ENCODE peak calls at places on chromosomes 13 and 19, in five cellular contexts. C is mammary epithelial cell; A is lower lobe of right lung; F is CD8-positive, alpha-beta memory T cell; Q is IMR-90. T is an unnamed sample.

GRCh38 chr19:54473071-54473941 is at the start of gene CDC42EP5:
- DNase-seq in C (peak; percentile 65), F (no peak), A (peak; percentile 59), Q (peak; percentile 85), T (peak; percentile 88)

GRCh38 chr13:20405691-20406090 is 120.0 kb downstream of the CRYL1 start:
- DNase-seq in A (no peak), C (no peak), F (no peak), Q (no peak), T (no peak)

GRCh38 chr13:105220886-105221285 is 1314.6 kb downstream of the EFNB2 start:
- DNase-seq in F (no peak), A (no peak), Q (peak; percentile 52), C (no peak), T (no peak)

GRCh38 chr13:97914537-97914936 is 38.9 kb upstream of the IPO5 start:
- DNase-seq in F (no peak), Q (peak; percentile 70), A (no peak), C (no peak), T (no peak)

GRCh38 chr13:60112771-60113170 is 51.0 kb downstream of the DIAPH3 start:
- DNase-seq in F (no peak), C (peak; percentile 34), A (no peak), Q (peak; percentile 69), T (no peak)

GRCh38 chr13:80473695-80474094 is 132.8 kb upstream of the SPRY2 start:
- DNase-seq in F (no peak), Q (peak; percentile 18), A (no peak), C (peak; percentile 69), T (no peak)

GRCh38 chr13:99978781-99979452 is 2.7 kb upstream of the ZIC2 start:
- DNase-seq in F (no peak), C (no peak), A (no peak), Q (no peak), T (no peak)

GRCh38 chr13:110893571-110893970 is 21.3 kb downstream of the ANKRD10 start:
- DNase-seq in A (no peak), F (no peak), C (no peak), Q (no peak), T (no peak)

GRCh38 chr19:16627194-16627927 is 643 bp downstream of the MED26 start:
- DNase-seq in F (no peak), A (peak; percentile 62), C (no peak), Q (no peak), T (no peak)

GRCh38 chr19:36652958-36653357 is 13.7 kb downstream of the ZNF461 start:
- DNase-seq in A (no peak), C (no peak), F (no peak), Q (no peak), T (no peak)

GRCh38 chr19:5406816-5407215 is 48.4 kb upstream of the ZNRF4 start:
- DNase-seq in F (no peak), C (no peak), Q (no peak), A (no peak), T (no peak)
- H3K4me1 ChIP-seq in F (no peaks in the 10 kb centered on the region), C (no peaks in the 10 kb centered on the region), Q (no peaks in the 10 kb centered on the region), A (no peaks in the 10 kb centered on the region), T (no peaks in the 10 kb centered on the region)

GRCh38 chr13:94233401-94233800 is 246.1 kb downstream of the DCT start:
- DNase-seq in Q (peak; percentile 96), A (no peak), F (no peak), C (peak; percentile 91), T (no peak)

GRCh38 chr13:94233831-94234230 is 245.7 kb downstream of the DCT start:
- DNase-seq in A (no peak), F (no peak), C (no peak), Q (no peak), T (no peak)

GRCh38 chr13:94234766-94235165 is 244.7 kb downstream of the DCT start:
- DNase-seq in F (no peak), A (no peak), C (no peak), Q (no peak), T (no peak)

GRCh38 chr13:94236876-94237275 is 242.6 kb downstream of the DCT start:
- DNase-seq in C (no peak), F (no peak), Q (no peak), A (no peak), T (no peak)

GRCh38 chr13:94236132-94236531 is 243.3 kb downstream of the DCT start:
- DNase-seq in Q (no peak), A (no peak), C (no peak), F (no peak), T (no peak)
- H3K4me1 ChIP-seq in Q (peaks cover 2% of the 10 kb centered on the region), A (peaks cover 3% of the 10 kb centered on the region), C (peaks cover 20% of the 10 kb centered on the region), F (peaks cover 24% of the 10 kb centered on the region), T (no peaks in the 10 kb centered on the region)

GRCh38 chr13:94557836-94558235 is 38.1 kb downstream of the TGDS start:
- DNase-seq in A (no peak), C (no peak), Q (no peak), F (no peak), T (no peak)

GRCh38 chr13:94556646-94557045 is 39.3 kb downstream of the TGDS start:
- DNase-seq in A (no peak), Q (no peak), F (no peak), C (no peak), T (no peak)

GRCh38 chr13:94559201-94559795 is 36.7 kb downstream of the TGDS start:
- DNase-seq in C (no peak), A (no peak), F (no peak), Q (no peak), T (no peak)

GRCh38 chr13:94556016-94556415 is 39.9 kb downstream of the TGDS start:
- DNase-seq in C (no peak), F (no peak), Q (no peak), A (no peak), T (no peak)

DNA sequence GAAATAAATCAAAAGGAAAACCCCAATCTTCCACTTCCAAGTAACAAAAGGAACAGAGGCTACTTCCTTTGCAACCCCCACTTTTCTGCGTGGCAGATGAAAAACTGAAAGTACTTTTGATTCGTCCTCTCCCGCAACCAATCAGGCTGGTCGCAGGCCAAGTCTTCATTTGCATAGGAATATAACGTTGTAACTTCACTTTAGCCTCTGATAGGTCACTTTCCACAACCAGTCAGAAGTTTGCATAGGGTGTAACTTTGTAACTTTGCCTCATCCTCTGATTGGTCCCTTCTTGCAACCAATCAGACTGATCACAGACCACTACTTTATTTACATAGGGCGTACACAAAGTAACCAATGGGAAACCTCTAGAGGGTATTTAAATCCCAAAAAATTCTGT is 37.2 kb downstream of the TGDS start:
- DNase-seq in A (no peak), C (no peak), F (no peak), Q (no peak), T (no peak)
- H3K4me1 ChIP-seq in A (no peaks in the 10 kb centered on the region), C (no peaks in the 10 kb centered on the region), F (peaks cover 23% of the 10 kb centered on the region), Q (no peaks in the 10 kb centered on the region), T (no peaks in the 10 kb centered on the region)

GRCh38 chr19:6088677-6089063 is 21.6 kb downstream of the RFX2 start:
- DNase-seq in Q (peak; percentile 49), C (no peak), A (no peak), F (no peak), T (no peak)
- H3K4me1 ChIP-seq in Q (peaks cover 31% of the 10 kb centered on the region), C (peaks cover 54% of the 10 kb centered on the region), A (peaks cover 60% of the 10 kb centered on the region), F (peaks cover 22% of the 10 kb centered on the region), T (peaks cover 39% of the 10 kb centered on the region)

T was measured in mucosa of descending colon.